ENCODE peak calls at places on chromosomes 5 and 9, in nine cellular contexts. One of them, this sample, is unnamed.

GRCh38 chr9:87276327-87276841 is 221.3 kb upstream of the DAPK1 start:
- DNase-seq in thoracic aorta: no peak
- DNase-seq in Peyer's patch: no peak
- DNase-seq in neural crest cell: no peak
- DNase-seq in MCF 10A: peak
- DNase-seq in heart right ventricle: no peak
- DNase-seq in endothelial cell: no peak
- DNase-seq in type B pancreatic cell: no peak
- DNase-seq in HFF-Myc: no peak
- DNase-seq in this sample: no peak

GRCh38 chr9:93698140-93698908 is 121.9 kb downstream of the PHF2 start:
- DNase-seq in MCF 10A: no peak
- DNase-seq in endothelial cell: no peak
- DNase-seq in thoracic aorta: no peak
- DNase-seq in neural crest cell: no peak
- DNase-seq in type B pancreatic cell: peak
- DNase-seq in Peyer's patch: no peak
- DNase-seq in HFF-Myc: no peak
- DNase-seq in heart right ventricle: no peak
- DNase-seq in this sample: peak

GRCh38 chr9:9054354-9054992 is 1254.9 kb upstream of the DMAC1 start:
- DNase-seq in thoracic aorta: no peak
- DNase-seq in endothelial cell: no peak
- DNase-seq in neural crest cell: no peak
- DNase-seq in HFF-Myc: no peak
- DNase-seq in Peyer's patch: no peak
- DNase-seq in MCF 10A: no peak
- DNase-seq in heart right ventricle: no peak
- DNase-seq in type B pancreatic cell: no peak
- DNase-seq in this sample: no peak

GRCh38 chr5:37900692-37901091 is 60.9 kb upstream of the GDNF start:
- DNase-seq in thoracic aorta: no peak
- DNase-seq in heart right ventricle: peak
- DNase-seq in MCF 10A: peak
- DNase-seq in neural crest cell: no peak
- DNase-seq in HFF-Myc: no peak
- DNase-seq in Peyer's patch: no peak
- DNase-seq in endothelial cell: no peak
- DNase-seq in type B pancreatic cell: no peak
- DNase-seq in this sample: no peak

GRCh38 chr5:119330367-119331183 is 25.2 kb upstream of the TNFAIP8 start:
- DNase-seq in heart right ventricle: no peak
- DNase-seq in HFF-Myc: no peak
- DNase-seq in thoracic aorta: no peak
- DNase-seq in neural crest cell: no peak
- DNase-seq in MCF 10A: peak
- DNase-seq in type B pancreatic cell: no peak
- DNase-seq in Peyer's patch: no peak
- DNase-seq in endothelial cell: no peak
- DNase-seq in this sample: no peak

GRCh38 chr5:67234671-67235176 is 38.1 kb upstream of the CD180 start:
- DNase-seq in heart right ventricle: peak
- DNase-seq in endothelial cell: no peak
- DNase-seq in thoracic aorta: no peak
- DNase-seq in neural crest cell: no peak
- DNase-seq in MCF 10A: peak
- DNase-seq in Peyer's patch: no peak
- DNase-seq in HFF-Myc: peak
- DNase-seq in type B pancreatic cell: no peak
- DNase-seq in this sample: no peak

GRCh38 chr5:113778147-113778546 is 264.7 kb downstream of the YTHDC2 start:
- DNase-seq in heart right ventricle: no peak
- DNase-seq in MCF 10A: no peak
- DNase-seq in endothelial cell: no peak
- DNase-seq in HFF-Myc: no peak
- DNase-seq in thoracic aorta: no peak
- DNase-seq in Peyer's patch: no peak
- DNase-seq in neural crest cell: no peak
- DNase-seq in type B pancreatic cell: no peak
- DNase-seq in this sample: no peak

GRCh38 chr5:144336191-144336590 is 165.5 kb downstream of the KCTD16 start:
- DNase-seq in Peyer's patch: no peak
- DNase-seq in neural crest cell: no peak
- DNase-seq in type B pancreatic cell: no peak
- DNase-seq in MCF 10A: no peak
- DNase-seq in HFF-Myc: no peak
- DNase-seq in endothelial cell: no peak
- DNase-seq in heart right ventricle: no peak
- DNase-seq in thoracic aorta: no peak
- DNase-seq in this sample: no peak

GRCh38 chr5:166883016-166883415 is 1408.4 kb upstream of the WWC1 start:
- DNase-seq in neural crest cell: no peak
- DNase-seq in HFF-Myc: no peak
- DNase-seq in type B pancreatic cell: no peak
- DNase-seq in Peyer's patch: no peak
- DNase-seq in heart right ventricle: no peak
- DNase-seq in endothelial cell: no peak
- DNase-seq in thoracic aorta: no peak
- DNase-seq in MCF 10A: peak
- DNase-seq in this sample: no peak

GRCh38 chr9:34515959-34516358 is 6.8 kb downstream of the ENHO start:
- DNase-seq in endothelial cell: no peak
- DNase-seq in MCF 10A: no peak
- DNase-seq in HFF-Myc: no peak
- DNase-seq in type B pancreatic cell: no peak
- DNase-seq in heart right ventricle: no peak
- DNase-seq in neural crest cell: no peak
- DNase-seq in thoracic aorta: no peak
- DNase-seq in Peyer's patch: no peak
- DNase-seq in this sample: no peak

GRCh38 chr5:169067641-169068316 is 233.2 kb downstream of the SLIT3 start:
- DNase-seq in endothelial cell: no peak
- DNase-seq in thoracic aorta: no peak
- DNase-seq in neural crest cell: no peak
- DNase-seq in MCF 10A: no peak
- DNase-seq in Peyer's patch: no peak
- DNase-seq in HFF-Myc: no peak
- DNase-seq in heart right ventricle: no peak
- DNase-seq in type B pancreatic cell: no peak
- DNase-seq in this sample: no peak

GRCh38 chr5:115179068-115179958 is 9.6 kb upstream of the TRIM36 start:
- DNase-seq in neural crest cell: peak
- DNase-seq in HFF-Myc: no peak
- DNase-seq in thoracic aorta: no peak
- DNase-seq in type B pancreatic cell: no peak
- DNase-seq in endothelial cell: peak
- DNase-seq in MCF 10A: no peak
- DNase-seq in heart right ventricle: no peak
- DNase-seq in Peyer's patch: peak
- DNase-seq in this sample: no peak

GRCh38 chr5:113447651-113448050 is 12.9 kb upstream of the TSSK1B start:
- DNase-seq in heart right ventricle: no peak
- DNase-seq in Peyer's patch: no peak
- DNase-seq in thoracic aorta: no peak
- DNase-seq in neural crest cell: peak
- DNase-seq in endothelial cell: peak
- DNase-seq in MCF 10A: no peak
- DNase-seq in HFF-Myc: no peak
- DNase-seq in type B pancreatic cell: no peak
- DNase-seq in this sample: no peak

GRCh38 chr9:21813575-21814473 is 11.4 kb downstream of the MTAP start:
- DNase-seq in endothelial cell: peak
- DNase-seq in HFF-Myc: peak
- DNase-seq in MCF 10A: no peak
- DNase-seq in thoracic aorta: no peak
- DNase-seq in Peyer's patch: no peak
- DNase-seq in heart right ventricle: peak
- DNase-seq in neural crest cell: peak
- DNase-seq in type B pancreatic cell: no peak
- DNase-seq in this sample: no peak

GRCh38 chr9:86751207-86751606 is 196.1 kb downstream of the GAS1 start:
- DNase-seq in thoracic aorta: no peak
- DNase-seq in MCF 10A: no peak
- DNase-seq in type B pancreatic cell: no peak
- DNase-seq in Peyer's patch: no peak
- DNase-seq in neural crest cell: no peak
- DNase-seq in endothelial cell: no peak
- DNase-seq in heart right ventricle: peak
- DNase-seq in HFF-Myc: no peak
- DNase-seq in this sample: no peak

GRCh38 chr9:137295313-137296213 is 6.5 kb downstream of the NRARP start:
- DNase-seq in endothelial cell: peak
- DNase-seq in type B pancreatic cell: no peak
- DNase-seq in thoracic aorta: no peak
- DNase-seq in heart right ventricle: peak
- DNase-seq in neural crest cell: peak
- DNase-seq in HFF-Myc: no peak
- DNase-seq in Peyer's patch: peak
- DNase-seq in MCF 10A: no peak
- DNase-seq in this sample: no peak

GRCh38 chr5:93126634-93127033 is 454.4 kb downstream of the NR2F1-AS1 start:
- DNase-seq in type B pancreatic cell: no peak
- DNase-seq in heart right ventricle: no peak
- DNase-seq in endothelial cell: no peak
- DNase-seq in thoracic aorta: no peak
- DNase-seq in MCF 10A: no peak
- DNase-seq in neural crest cell: no peak
- DNase-seq in HFF-Myc: no peak
- DNase-seq in Peyer's patch: no peak
- DNase-seq in this sample: no peak

GRCh38 chr5:134029156-134029555 is 24.4 kb upstream of the VDAC1 start:
- DNase-seq in neural crest cell: no peak
- DNase-seq in Peyer's patch: no peak
- DNase-seq in HFF-Myc: no peak
- DNase-seq in type B pancreatic cell: no peak
- DNase-seq in MCF 10A: peak
- DNase-seq in endothelial cell: no peak
- DNase-seq in heart right ventricle: no peak
- DNase-seq in thoracic aorta: no peak
- DNase-seq in this sample: no peak

GRCh38 chr5:180441577-180441976 is 52.6 kb upstream of the CNOT6 start:
- DNase-seq in endothelial cell: no peak
- DNase-seq in neural crest cell: no peak
- DNase-seq in type B pancreatic cell: no peak
- DNase-seq in Peyer's patch: no peak
- DNase-seq in MCF 10A: peak
- DNase-seq in thoracic aorta: no peak
- DNase-seq in heart right ventricle: no peak
- DNase-seq in HFF-Myc: no peak
- DNase-seq in this sample: peak

GRCh38 chr5:93929146-93929545 is 187.7 kb upstream of the POU5F2 start:
- DNase-seq in HFF-Myc: peak
- DNase-seq in heart right ventricle: no peak
- DNase-seq in thoracic aorta: no peak
- DNase-seq in neural crest cell: no peak
- DNase-seq in endothelial cell: no peak
- DNase-seq in type B pancreatic cell: no peak
- DNase-seq in Peyer's patch: no peak
- DNase-seq in MCF 10A: no peak
- DNase-seq in this sample: no peak

DNA sequence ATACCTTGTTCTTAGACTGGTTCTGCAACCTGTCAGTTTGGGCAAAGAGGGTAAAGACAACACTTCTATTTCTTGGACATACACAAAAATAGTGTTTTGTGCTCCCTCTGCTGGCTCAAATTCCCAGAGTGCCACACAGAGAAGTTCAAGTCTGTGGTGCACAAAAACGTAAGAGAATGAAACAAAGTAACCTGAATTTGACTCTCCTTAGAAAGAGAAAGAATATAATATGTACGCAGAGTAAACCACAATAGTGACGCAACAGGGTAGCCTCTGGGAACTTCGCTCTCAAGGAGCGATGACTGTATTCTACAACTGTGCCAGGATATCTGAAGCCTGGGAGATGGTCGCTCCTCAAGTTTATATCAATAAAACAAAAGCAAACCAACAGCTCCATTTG is 18.5 kb downstream of the DDX31 start:
- DNase-seq in MCF 10A: peak
- DNase-seq in neural crest cell: peak
- DNase-seq in thoracic aorta: no peak
- DNase-seq in Peyer's patch: no peak
- DNase-seq in type B pancreatic cell: no peak
- DNase-seq in heart right ventricle: no peak
- DNase-seq in HFF-Myc: peak
- DNase-seq in endothelial cell: peak
- DNase-seq in this sample: no peak
- TF ChIP-seq CTCF in MCF 10A: peak
- TF ChIP-seq CTCF in neural crest cell: peak
- TF ChIP-seq CTCF in thoracic aorta: no peak
- TF ChIP-seq CTCF in Peyer's patch: no peak
- TF ChIP-seq CTCF in type B pancreatic cell: peak
- TF ChIP-seq CTCF in heart right ventricle: peak
- TF ChIP-seq CTCF in HFF-Myc: peak
- TF ChIP-seq CTCF in endothelial cell: peak
- TF ChIP-seq CTCF in this sample: peak

GRCh38 chr9:37404590-37404989 is 17.9 kb upstream of the GRHPR start:
- DNase-seq in Peyer's patch: no peak
- DNase-seq in MCF 10A: no peak
- DNase-seq in thoracic aorta: no peak
- DNase-seq in neural crest cell: no peak
- DNase-seq in heart right ventricle: no peak
- DNase-seq in type B pancreatic cell: no peak
- DNase-seq in endothelial cell: no peak
- DNase-seq in HFF-Myc: no peak
- DNase-seq in this sample: no peak
- TF ChIP-seq CTCF in Peyer's patch: no peak
- TF ChIP-seq CTCF in MCF 10A: no peak
- TF ChIP-seq CTCF in thoracic aorta: no peak
- TF ChIP-seq CTCF in neural crest cell: no peak
- TF ChIP-seq CTCF in heart right ventricle: no peak
- TF ChIP-seq CTCF in type B pancreatic cell: no peak
- TF ChIP-seq CTCF in endothelial cell: no peak
- TF ChIP-seq CTCF in HFF-Myc: no peak
- TF ChIP-seq CTCF in this sample: no peak

GRCh38 chr5:126837907-126838539 is 61.1 kb downstream of the LMNB1 start:
- DNase-seq in heart right ventricle: no peak
- DNase-seq in Peyer's patch: no peak
- DNase-seq in MCF 10A: peak
- DNase-seq in HFF-Myc: no peak
- DNase-seq in neural crest cell: no peak
- DNase-seq in thoracic aorta: no peak
- DNase-seq in type B pancreatic cell: no peak
- DNase-seq in endothelial cell: no peak
- DNase-seq in this sample: no peak
- TF ChIP-seq CTCF in heart right ventricle: peak
- TF ChIP-seq CTCF in Peyer's patch: no peak
- TF ChIP-seq CTCF in MCF 10A: peak
- TF ChIP-seq CTCF in HFF-Myc: no peak
- TF ChIP-seq CTCF in neural crest cell: no peak
- TF ChIP-seq CTCF in thoracic aorta: peak
- TF ChIP-seq CTCF in type B pancreatic cell: peak
- TF ChIP-seq CTCF in endothelial cell: no peak
- TF ChIP-seq CTCF in this sample: peak

DNA sequence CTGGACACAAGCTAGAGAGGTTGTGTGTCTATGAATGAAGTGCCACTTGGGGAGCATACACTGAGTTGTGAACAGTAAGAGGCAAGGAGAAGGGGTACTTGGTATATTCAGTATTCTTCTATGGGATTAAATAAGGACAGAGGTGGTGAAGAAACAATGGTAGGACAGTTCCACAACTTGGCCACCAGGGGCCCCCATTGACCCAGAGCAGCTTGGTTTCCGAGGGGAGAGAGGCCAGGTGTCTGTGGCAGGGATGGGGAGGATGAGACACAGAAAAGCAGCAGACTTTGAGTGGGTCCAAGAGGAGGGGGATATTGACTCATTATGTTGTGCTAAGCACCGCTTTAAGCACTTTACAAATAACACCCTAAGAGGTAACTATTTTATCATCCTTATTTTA is 220.6 kb downstream of the MELK start:
- DNase-seq in HFF-Myc: no peak
- DNase-seq in endothelial cell: no peak
- DNase-seq in Peyer's patch: no peak
- DNase-seq in neural crest cell: no peak
- DNase-seq in type B pancreatic cell: no peak
- DNase-seq in heart right ventricle: no peak
- DNase-seq in thoracic aorta: no peak
- DNase-seq in MCF 10A: no peak
- DNase-seq in this sample: no peak
- TF ChIP-seq CTCF in HFF-Myc: peak
- TF ChIP-seq CTCF in endothelial cell: peak
- TF ChIP-seq CTCF in Peyer's patch: no peak
- TF ChIP-seq CTCF in neural crest cell: peak
- TF ChIP-seq CTCF in type B pancreatic cell: peak
- TF ChIP-seq CTCF in heart right ventricle: no peak
- TF ChIP-seq CTCF in thoracic aorta: no peak
- TF ChIP-seq CTCF in MCF 10A: peak
- TF ChIP-seq CTCF in this sample: no peak